ENCODE peak calls at places on chromosomes 16 and 17, in seven cellular contexts. W, M, K, O, E, B and F are unnamed samples.

GRCh38 chr16:55832788-55833583 is at the start of gene CES1:
- DNase-seq in W (peak), M (peak), K (peak), O (no peak), E (no peak), B (no peak), F (no peak)

GRCh38 chr17:76676629-76677028 is 33.1 kb upstream of the ST6GALNAC1 start:
- DNase-seq in W (no peak), M (no peak), K (no peak), O (no peak), E (no peak), B (no peak), F (no peak)

GRCh38 chr17:67422887-67423286 is 45.8 kb downstream of the PITPNC1 start:
- DNase-seq in W (no peak), M (no peak), K (no peak), O (no peak), E (no peak), B (no peak), F (no peak)

GRCh38 chr17:35242158-35242804 is 591 bp upstream of the SLFN5 start:
- DNase-seq in W (peak), M (peak), K (peak), O (peak), E (peak), B (peak), F (no peak)

GRCh38 chr17:79201536-79202227 is 127.1 kb downstream of the ENGASE start:
- DNase-seq in W (no peak), M (no peak), K (peak), O (peak), E (no peak), B (peak), F (no peak)

GRCh38 chr17:51050291-51051033 is 70.2 kb downstream of the SPAG9 start:
- DNase-seq in W (no peak), M (no peak), K (peak), O (peak), E (no peak), B (peak), F (peak)

GRCh38 chr16:5905935-5906334 is 808.3 kb upstream of the EEF2KMT start:
- DNase-seq in W (no peak), M (no peak), K (no peak), O (peak), E (no peak), B (no peak), F (no peak)

GRCh38 chr16:81866820-81867440 is 87.8 kb downstream of the PLCG2 start:
- DNase-seq in W (no peak), M (no peak), K (no peak), O (peak), E (no peak), B (no peak), F (no peak)

GRCh38 chr16:67294927-67295326 is 15.6 kb downstream of the PLEKHG4 start:
- DNase-seq in W (no peak), M (no peak), K (peak), O (no peak), E (no peak), B (no peak), F (no peak)

GRCh38 chr17:65703891-65704290 is 142.4 kb upstream of the AXIN2 start:
- DNase-seq in W (no peak), M (no peak), K (no peak), O (no peak), E (no peak), B (no peak), F (no peak)

GRCh38 chr17:42543190-42544079 is 7.4 kb downstream of the NAGLU start:
- DNase-seq in W (no peak), M (no peak), K (no peak), O (no peak), E (peak), B (no peak), F (no peak)

GRCh38 chr17:32701860-32702259 is 175.1 kb downstream of the MYO1D start:
- DNase-seq in W (no peak), M (no peak), K (no peak), O (no peak), E (no peak), B (no peak), F (no peak)

GRCh38 chr16:8714143-8714542 is 39.7 kb downstream of the ABAT start:
- DNase-seq in W (no peak), M (peak), K (no peak), O (no peak), E (no peak), B (no peak), F (no peak)

GRCh38 chr17:17416400-17417360 is 60.1 kb upstream of the MED9 start:
- DNase-seq in W (no peak), M (no peak), K (peak), O (peak), E (peak), B (peak), F (no peak)

GRCh38 chr16:81446318-81447275 is 2.0 kb downstream of the CMIP start:
- DNase-seq in W (no peak), M (no peak), K (peak), O (peak), E (no peak), B (peak), F (no peak)

GRCh38 chr17:79830303-79830702 is 8.9 kb downstream of the CBX4 start:
- DNase-seq in W (peak), M (no peak), K (no peak), O (no peak), E (peak), B (no peak), F (peak)

GRCh38 chr17:35577826-35578194 is 561 bp downstream of the PEX12 start:
- DNase-seq in W (no peak), M (no peak), K (peak), O (peak), E (peak), B (no peak), F (peak)

GRCh38 chr17:48236681-48237134 is 129.1 kb downstream of the SNX11 start:
- DNase-seq in W (no peak), M (no peak), K (peak), O (peak), E (no peak), B (peak), F (no peak)

GRCh38 chr16:668519-669171 is 713 bp downstream of the RHOT2 start:
- DNase-seq in W (no peak), M (peak), K (peak), O (no peak), E (no peak), B (no peak), F (peak)

GRCh38 chr17:7222093-7222971 is 2.6 kb downstream of the ACADVL start:
- DNase-seq in W (peak), M (no peak), K (no peak), O (no peak), E (no peak), B (no peak), F (no peak)

GRCh38 chr16:11232852-11233726 is 22.9 kb downstream of the SOCS1 start:
- DNase-seq in W (peak), M (no peak), K (no peak), O (no peak), E (peak), B (no peak), F (no peak)

GRCh38 chr17:78351449-78352006 is 8.3 kb downstream of the SOCS3 start:
- DNase-seq in W (peak), M (peak), K (peak), O (peak), E (no peak), B (no peak), F (no peak)

GRCh38 chr16:65728652-65729051 is 606.8 kb upstream of the CDH11 start:
- DNase-seq in W (no peak), M (no peak), K (no peak), O (no peak), E (no peak), B (no peak), F (no peak)

GRCh38 chr16:81168406-81168805 is 70.1 kb upstream of the BCO1 start:
- DNase-seq in W (no peak), M (no peak), K (no peak), O (no peak), E (no peak), B (no peak), F (no peak)

GRCh38 chr17:73203788-73204479 is 11.1 kb downstream of the COG1 start:
- DNase-seq in W (no peak), M (no peak), K (no peak), O (no peak), E (no peak), B (no peak), F (no peak)

GRCh38 chr16:3716831-3717234 is 491 bp downstream of the TRAP1 start:
- DNase-seq in W (no peak), M (peak), K (peak), O (peak), E (no peak), B (peak), F (peak)

GRCh38 chr16:13436641-13437423 is 483.1 kb upstream of the ERCC4 start:
- DNase-seq in W (no peak), M (no peak), K (no peak), O (peak), E (no peak), B (peak), F (no peak)

GRCh38 chr16:52203096-52203495 is 343.8 kb downstream of the TOX3 start:
- DNase-seq in W (no peak), M (no peak), K (no peak), O (peak), E (no peak), B (no peak), F (no peak)

GRCh38 chr17:17696075-17696474 is 14.8 kb downstream of the RAI1 start:
- DNase-seq in W (no peak), M (no peak), K (no peak), O (no peak), E (no peak), B (no peak), F (no peak)

GRCh38 chr17:68257924-68258323 is 10.1 kb downstream of the AMZ2 start:
- DNase-seq in W (no peak), M (no peak), K (no peak), O (no peak), E (no peak), B (no peak), F (no peak)

GRCh38 chr16:66740010-66740409 is 11.4 kb downstream of the DYNC1LI2 start:
- DNase-seq in W (peak), M (peak), K (peak), O (peak), E (peak), B (peak), F (peak)

GRCh38 chr16:85402910-85403692 is 210.0 kb upstream of the GSE1 start:
- DNase-seq in W (no peak), M (no peak), K (no peak), O (no peak), E (peak), B (no peak), F (no peak)

GRCh38 chr17:72539981-72540897 is 419.4 kb downstream of the SOX9 start:
- DNase-seq in W (peak), M (peak), K (peak), O (peak), E (peak), B (peak), F (peak)

GRCh38 chr17:47989700-47990099 is 18.8 kb downstream of the CDK5RAP3 start:
- DNase-seq in W (no peak), M (no peak), K (no peak), O (peak), E (no peak), B (no peak), F (no peak)

GRCh38 chr17:65220732-65221131 is 83.6 kb downstream of the RGS9 start:
- DNase-seq in W (no peak), M (no peak), K (peak), O (peak), E (no peak), B (peak), F (no peak)

GRCh38 chr17:38352245-38353083 is 820 bp downstream of the SOCS7 start:
- DNase-seq in W (peak), M (peak), K (peak), O (peak), E (peak), B (peak), F (peak)

GRCh38 chr17:45145035-45145389 is 3.3 kb upstream of the HEXIM1 start:
- DNase-seq in W (no peak), M (no peak), K (no peak), O (no peak), E (no peak), B (no peak), F (no peak)
- H3K9ac ChIP-seq in W (no peak), M (no peak), K (peak), O (no peak), E (peak), B (no peak), F (no peak)

GRCh38 chr17:57292086-57292485 is 35.8 kb downstream of the MSI2 start:
- DNase-seq in W (no peak), M (no peak), K (no peak), O (no peak), E (no peak), B (no peak), F (no peak)

GRCh38 chr17:57294629-57295501 is 38.5 kb downstream of the MSI2 start:
- DNase-seq in W (no peak), M (no peak), K (no peak), O (peak), E (no peak), B (peak), F (no peak)

GRCh38 chr17:57290955-57291354 is 34.6 kb downstream of the MSI2 start:
- DNase-seq in W (no peak), M (no peak), K (no peak), O (no peak), E (no peak), B (no peak), F (no peak)

GRCh38 chr17:57294075-57294474 is 37.8 kb downstream of the MSI2 start:
- DNase-seq in W (no peak), M (no peak), K (no peak), O (no peak), E (no peak), B (no peak), F (no peak)

DNA sequence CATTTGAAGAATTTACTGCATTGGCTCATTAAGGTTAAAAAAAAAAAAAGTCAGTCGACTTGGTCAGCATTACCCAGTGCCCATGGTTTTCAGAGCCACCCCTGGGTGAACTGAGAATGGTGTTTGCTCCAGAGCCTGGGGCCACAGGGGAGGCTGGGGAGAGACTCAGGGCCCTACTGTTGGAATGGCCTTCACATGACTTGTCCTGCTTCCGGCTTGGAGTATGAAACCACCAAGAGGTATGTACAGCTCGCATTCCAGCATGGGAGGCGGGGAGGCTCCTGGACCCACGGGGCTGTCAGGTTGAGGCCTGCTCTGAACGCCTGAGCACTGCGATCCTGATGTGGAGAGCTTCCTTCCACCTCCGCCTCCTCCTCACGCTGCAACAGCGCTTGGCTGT is 36.8 kb downstream of the MSI2 start:
- DNase-seq in W (no peak), M (no peak), K (no peak), O (peak), E (no peak), B (no peak), F (no peak)
- H3K9ac ChIP-seq in W (no peak), M (no peak), K (no peak), O (no peak), E (no peak), B (no peak), F (no peak)

GRCh38 chr17:1710807-1711553 is 803 bp upstream of the TLCD2 start:
- DNase-seq in W (peak), M (peak), K (peak), O (no peak), E (no peak), B (peak), F (no peak)
- H3K9ac ChIP-seq in W (no peak), M (no peak), K (peak), O (no peak), E (peak), B (peak), F (no peak)

GRCh38 chr16:73068546-73069401 is 20.8 kb upstream of the ZFHX3 start:
- DNase-seq in W (no peak), M (peak), K (peak), O (peak), E (no peak), B (peak), F (no peak)
- H3K9ac ChIP-seq in W (no peak), M (no peak), K (peak), O (no peak), E (no peak), B (peak), F (no peak)

DNA sequence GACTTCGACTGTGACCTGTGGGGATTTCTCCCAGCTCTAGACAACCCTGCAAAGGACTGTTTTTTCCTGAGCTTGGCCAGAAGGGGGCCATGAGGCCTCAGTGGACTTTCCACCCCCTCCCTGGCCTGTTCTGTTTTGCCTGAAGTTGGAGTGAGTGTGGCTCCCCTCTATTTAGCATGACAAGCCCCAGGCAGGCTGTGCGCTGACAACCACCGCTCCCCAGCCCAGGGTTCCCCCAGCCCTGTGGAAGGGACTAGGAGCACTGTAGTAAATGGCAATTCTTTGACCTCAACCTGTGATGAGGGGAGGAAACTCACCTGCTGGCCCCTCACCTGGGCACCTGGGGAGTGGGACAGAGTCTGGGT is 19.3 kb downstream of the NGFR start:
- DNase-seq in W (peak), M (peak), K (peak), O (no peak), E (peak), B (no peak), F (no peak)
- H3K9ac ChIP-seq in W (no peak), M (no peak), K (no peak), O (no peak), E (no peak), B (no peak), F (no peak)